ENCODE peak calls at places on chromosomes 5 and 9, in six cellular contexts. E, O, Z, F, G and W are unnamed samples.

GRCh38 chr9:136051568-136052432 is 43.3 kb downstream of the NACC2 start:
- DNase-seq in E (peak; percentile 76), O (peak; percentile 96), Z (no peak), F (no peak), G (peak; percentile 72), W (peak; percentile 51)

GRCh38 chr9:138112791-138113600 is 235.4 kb downstream of the CACNA1B start:
- DNase-seq in E (no peak), O (no peak), Z (no peak), F (no peak), G (no peak), W (no peak)

GRCh38 chr5:68554566-68555279 is 339.2 kb downstream of the PIK3R1 start:
- DNase-seq in E (peak; percentile 72), O (no peak), Z (no peak), F (peak; percentile 34), G (no peak), W (no peak)

GRCh38 chr5:42057254-42057690 is 132.2 kb downstream of the FBXO4 start:
- DNase-seq in E (peak; percentile 46), O (peak; percentile 28), Z (peak; percentile 20), F (peak; percentile 52), G (peak; percentile 73), W (peak; percentile 6)

GRCh38 chr5:84816746-84817547 is 432.3 kb upstream of the EDIL3 start:
- DNase-seq in E (no peak), O (no peak), Z (no peak), F (no peak), G (no peak), W (no peak)

GRCh38 chr5:93330506-93330905 is 250.5 kb downstream of the NR2F1-AS1 start:
- DNase-seq in E (no peak), O (no peak), Z (no peak), F (no peak), G (no peak), W (no peak)

GRCh38 chr5:124057161-124057814 is 545.3 kb downstream of the CSNK1G3 start:
- DNase-seq in E (no peak), O (no peak), Z (peak; percentile 47), F (no peak), G (no peak), W (peak; percentile 68)

GRCh38 chr5:113338628-113339027 is 96.2 kb downstream of the TSSK1B start:
- DNase-seq in E (no peak), O (no peak), Z (no peak), F (no peak), G (no peak), W (no peak)

GRCh38 chr5:154653418-154653763 is 101.8 kb upstream of the LARP1 start:
- DNase-seq in E (no peak), O (peak; percentile 71), Z (no peak), F (no peak), G (no peak), W (no peak)

GRCh38 chr5:163460562-163461176 is at the start of gene HMMR:
- DNase-seq in E (peak; percentile 16), O (peak; percentile 13), Z (no peak), F (no peak), G (peak; percentile 84), W (peak; percentile 12)

GRCh38 chr9:5442400-5443011 is 4.8 kb upstream of the PLGRKT start:
- DNase-seq in E (peak; percentile 44), O (peak; percentile 57), Z (no peak), F (peak; percentile 25), G (peak; percentile 49), W (peak; percentile 28)

GRCh38 chr9:124340219-124341069 is 74.8 kb downstream of the PSMB7 start:
- DNase-seq in E (no peak), O (no peak), Z (no peak), F (no peak), G (no peak), W (no peak)

GRCh38 chr5:42555797-42556196 is 132.6 kb downstream of the GHR start:
- DNase-seq in E (no peak), O (peak; percentile 7), Z (no peak), F (no peak), G (no peak), W (no peak)

GRCh38 chr5:609506-609905 is 2.6 kb upstream of the CEP72 start:
- DNase-seq in E (no peak), O (no peak), Z (no peak), F (no peak), G (no peak), W (no peak)

DNA sequence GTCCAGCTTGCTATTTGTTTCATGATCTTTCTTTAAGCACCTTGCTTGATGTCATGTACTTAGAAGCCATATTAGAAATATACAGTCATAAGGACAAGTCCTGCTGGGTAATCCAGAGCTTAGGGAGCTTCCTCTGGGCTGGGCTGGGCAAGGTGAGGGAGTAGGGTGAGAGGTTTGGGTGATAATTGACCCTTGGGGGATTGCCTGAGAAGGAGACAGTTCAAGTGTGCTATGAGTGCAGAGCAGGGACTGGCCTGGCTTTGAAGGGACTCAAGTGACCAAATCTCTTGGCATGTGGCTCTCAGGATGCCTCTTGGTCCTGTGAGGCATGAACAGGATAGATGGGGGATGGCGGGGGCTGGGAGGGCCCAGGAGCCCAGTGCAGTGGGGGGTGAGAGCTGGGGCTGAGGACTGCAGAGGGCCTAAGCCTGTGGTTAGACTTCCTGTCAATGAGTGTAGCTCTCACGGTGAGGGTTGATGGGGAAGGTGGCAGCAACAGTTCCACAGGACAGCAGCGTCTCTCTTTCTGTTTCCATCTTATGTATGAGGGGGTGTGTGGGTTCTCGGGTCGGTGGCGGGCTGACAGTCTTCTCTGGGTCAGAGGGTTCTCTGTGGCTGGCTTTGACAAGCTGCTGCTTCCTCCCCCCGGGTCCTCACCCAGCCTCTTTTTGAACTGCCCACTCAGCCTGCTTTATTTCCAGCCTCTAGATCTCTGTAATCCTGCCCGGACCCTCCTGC is 53.5 kb downstream of the RGS3 start:
- DNase-seq in E (no peak), O (no peak), Z (peak; percentile 98), F (no peak), G (no peak), W (no peak)
- TF ChIP-seq GABPA in E (no peak), O (no peak), Z (no peak), F (no peak), G (no peak), W (no peak)

GRCh38 chr9:3419892-3420291 is 105.9 kb downstream of the RFX3 start:
- DNase-seq in E (no peak), O (no peak), Z (no peak), F (no peak), G (no peak), W (no peak)
- TF ChIP-seq POLR2AphosphoS5 in E (no peak), O (no peak), Z (no peak), F (no peak), G (no peak), W (no peak)

GRCh38 chr9:75235632-75236031 is 147.3 kb downstream of the OSTF1 start:
- DNase-seq in E (no peak), O (peak; percentile 12), Z (no peak), F (no peak), G (no peak), W (no peak)
- TF ChIP-seq GABPA in E (no peak), O (no peak), Z (no peak), F (no peak), G (no peak), W (no peak)

GRCh38 chr9:128911529-128912035 is 9.2 kb upstream of the PHYHD1 start:
- DNase-seq in E (no peak), O (peak; percentile 80), Z (no peak), F (peak; percentile 45), G (no peak), W (no peak)
- TF ChIP-seq POLR2AphosphoS5 in E (no peak), O (no peak), Z (no peak), F (no peak), G (no peak), W (no peak)

GRCh38 chr9:91836515-91836914 is 113.5 kb downstream of the ROR2 start:
- DNase-seq in E (no peak), O (no peak), Z (no peak), F (no peak), G (no peak), W (no peak)

GRCh38 chr9:91839926-91840464 is 110.0 kb downstream of the ROR2 start:
- DNase-seq in E (no peak), O (no peak), Z (no peak), F (no peak), G (no peak), W (no peak)

GRCh38 chr9:91835632-91836031 is 114.4 kb downstream of the ROR2 start:
- DNase-seq in E (no peak), O (no peak), Z (no peak), F (no peak), G (no peak), W (peak; percentile 73)

GRCh38 chr9:91840469-91840868 is 109.6 kb downstream of the ROR2 start:
- DNase-seq in E (no peak), O (no peak), Z (no peak), F (no peak), G (no peak), W (no peak)

DNA sequence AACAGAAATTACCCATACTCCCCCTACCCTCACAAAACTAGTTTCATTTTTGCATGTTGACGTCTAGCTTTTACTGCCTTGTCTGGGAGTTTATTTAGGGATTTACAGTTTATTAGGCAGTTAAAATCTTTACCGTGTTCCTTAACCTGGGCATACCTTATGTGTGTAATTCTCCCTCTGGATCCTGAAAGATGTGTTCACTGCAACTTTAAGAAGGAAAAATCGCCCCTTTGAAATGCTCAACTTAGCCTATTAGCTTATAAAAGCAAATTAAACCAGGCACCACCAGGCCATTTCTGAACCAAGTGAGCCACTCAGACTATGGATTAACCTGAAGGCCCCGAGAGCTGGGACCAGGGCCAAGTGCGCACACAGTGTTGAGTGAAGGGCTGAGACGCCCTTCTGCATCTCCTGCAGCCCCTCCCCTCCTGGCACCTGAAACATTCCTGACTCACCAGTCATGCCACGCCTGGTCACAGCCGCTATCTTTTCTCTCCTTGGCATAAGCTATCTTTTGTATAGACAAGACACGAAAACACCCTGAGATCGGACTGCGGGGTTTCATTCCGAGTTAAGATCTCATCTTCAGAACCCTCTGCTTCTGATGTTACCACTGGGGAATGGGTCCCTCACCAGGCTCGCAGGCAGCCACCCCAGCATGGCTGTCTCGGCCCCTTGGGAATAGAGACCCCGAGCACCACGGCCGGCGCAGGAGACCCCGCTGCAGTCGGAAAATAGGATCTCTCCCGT is 111.9 kb downstream of the ROR2 start:
- DNase-seq in E (no peak), O (no peak), Z (no peak), F (peak; percentile 44), G (no peak), W (no peak)
- TF ChIP-seq GABPA in E (no peak), O (no peak), Z (no peak), F (no peak), G (no peak), W (no peak)